ENCODE peak calls at places on chromosomes 2 and 18, in seven cellular contexts. R is MM.1S, I is thoracic aorta, U is colonic mucosa, C is H9, N is cardiac muscle cell, F is HCT116. G is an unnamed sample.

GRCh38 chr2:138475394-138475793 is 26.2 kb upstream of the SPOPL start:
- DNase-seq in C (no peak), R (no peak), U (no peak), I (no peak), N (no peak), F (no peak), G (no peak)

GRCh38 chr18:69408522-69408921 is 7.8 kb downstream of the DOK6 start:
- DNase-seq in U (no peak), F (no peak), I (no peak), C (no peak), R (no peak), N (no peak), G (no peak)

GRCh38 chr2:88117976-88118375 is 9.9 kb downstream of the FABP1 start:
- DNase-seq in R (no peak), F (no peak), I (no peak), N (no peak), U (no peak), C (no peak), G (no peak)

GRCh38 chr2:122754561-122754960 is 999.1 kb downstream of the TSN start:
- DNase-seq in R (no peak), N (peak; percentile 52), F (no peak), U (no peak), C (no peak), I (no peak), G (no peak)

GRCh38 chr18:46820863-46821262 is 64.0 kb upstream of the ST8SIA5 start:
- DNase-seq in I (no peak), C (no peak), R (no peak), U (no peak), N (no peak), F (no peak), G (no peak)

GRCh38 chr2:154698238-154698788 is at the start of gene KCNJ3:
- DNase-seq in I (no peak), N (no peak), F (no peak), U (no peak), R (no peak), C (peak; percentile 31), G (peak; percentile 24)

GRCh38 chr2:236938126-236938525 is 147.6 kb upstream of the COPS8 start:
- DNase-seq in C (no peak), F (no peak), I (no peak), R (no peak), U (peak; percentile 18), N (no peak), G (no peak)

GRCh38 chr2:98727369-98727749 is 3.6 kb downstream of the MGAT4A start:
- DNase-seq in F (no peak), R (no peak), C (no peak), U (peak; percentile 51), N (no peak), I (no peak), G (no peak)

GRCh38 chr2:6249557-6249956 is 557.4 kb downstream of the SOX11 start:
- DNase-seq in I (no peak), R (no peak), F (no peak), U (no peak), N (no peak), C (no peak), G (no peak)

GRCh38 chr2:29033172-29033571 is 41.2 kb downstream of the PCARE start:
- DNase-seq in N (peak; percentile 46), F (no peak), C (peak; percentile 57), U (no peak), R (no peak), I (no peak), G (no peak)

GRCh38 chr2:202821538-202822160 is 49.9 kb downstream of the ICA1L start:
- DNase-seq in C (no peak), I (no peak), N (no peak), R (no peak), U (no peak), F (no peak), G (no peak)

GRCh38 chr18:10269226-10269625 is 185.2 kb upstream of the APCDD1 start:
- DNase-seq in F (no peak), I (no peak), C (no peak), U (no peak), N (no peak), R (no peak), G (no peak)

GRCh38 chr2:188248513-188248912 is 43.2 kb upstream of the GULP1 start:
- DNase-seq in C (no peak), F (no peak), U (no peak), I (no peak), N (no peak), R (no peak), G (no peak)

GRCh38 chr18:48077291-48077690 is 146.8 kb upstream of the SMAD2 start:
- DNase-seq in U (peak; percentile 59), I (no peak), F (no peak), N (no peak), R (no peak), C (no peak), G (peak; percentile 39)

GRCh38 chr2:223995569-223995968 is 38.3 kb downstream of the MRPL44 start:
- DNase-seq in N (peak; percentile 62), R (no peak), C (no peak), U (no peak), F (peak; percentile 56), I (no peak), G (no peak)

GRCh38 chr2:885230-886071 is 65.2 kb upstream of the SNTG2 start:
- DNase-seq in F (no peak), N (no peak), I (no peak), U (peak; percentile 11), C (peak; percentile 21), R (no peak), G (no peak)

GRCh38 chr2:888906-889566 is 61.6 kb upstream of the SNTG2 start:
- DNase-seq in I (no peak), N (no peak), C (peak; percentile 20), F (no peak), R (no peak), U (no peak), G (no peak)

GRCh38 chr2:886072-887022 is 64.3 kb upstream of the SNTG2 start:
- DNase-seq in U (peak; percentile 13), C (peak; percentile 28), I (no peak), R (no peak), F (no peak), N (no peak), G (no peak)

GRCh38 chr2:888211-888801 is 62.3 kb upstream of the SNTG2 start:
- DNase-seq in F (no peak), C (peak; percentile 17), I (no peak), U (no peak), R (no peak), N (no peak), G (no peak)

DNA sequence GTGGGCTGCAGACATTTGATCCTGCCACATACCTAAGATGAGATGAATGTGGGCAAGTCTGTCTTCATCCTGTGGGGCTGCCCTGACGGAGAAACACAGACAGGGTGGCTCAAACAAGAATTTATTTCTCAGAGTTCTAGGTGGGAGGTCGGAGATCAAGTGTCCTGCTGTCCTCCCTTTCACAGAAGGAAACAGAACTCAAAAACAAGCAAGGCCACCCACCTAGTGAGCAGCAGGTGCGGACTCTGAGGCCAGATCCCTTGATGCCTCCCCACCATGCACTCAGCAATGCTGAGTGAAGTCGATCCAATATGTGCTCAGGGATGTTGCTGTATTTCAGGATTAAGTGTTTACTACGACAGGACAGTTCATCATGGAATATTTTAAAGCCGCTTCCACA is 63.0 kb upstream of the SNTG2 start:
- DNase-seq in I (no peak), C (peak; percentile 23), R (no peak), N (no peak), U (no peak), F (no peak), G (no peak)
- H3K27ac ChIP-seq in I (no peak overlapping the region), C (no peak overlapping the region), R (no peak overlapping the region), N (no peak overlapping the region), U (no peak overlapping the region), F (no peak overlapping the region), G (no peak overlapping the region)

GRCh38 chr2:218897394-218898108 is 16.9 kb downstream of the WNT10A start:
- DNase-seq in C (peak; percentile 42), N (no peak), F (no peak), U (no peak), R (peak; percentile 27), I (no peak), G (no peak)

GRCh38 chr2:218899147-218899546 is 18.5 kb downstream of the WNT10A start:
- DNase-seq in R (no peak), F (no peak), U (no peak), N (no peak), I (no peak), C (peak; percentile 35), G (no peak)

GRCh38 chr2:218898109-218898878 is 17.6 kb downstream of the WNT10A start:
- DNase-seq in F (no peak), R (peak; percentile 77), U (peak; percentile 75), I (no peak), N (peak; percentile 56), C (peak; percentile 91), G (peak; percentile 39)

GRCh38 chr2:218904176-218904575 is 23.5 kb downstream of the WNT10A start:
- DNase-seq in I (no peak), F (no peak), U (no peak), N (no peak), C (no peak), R (no peak), G (no peak)

DNA sequence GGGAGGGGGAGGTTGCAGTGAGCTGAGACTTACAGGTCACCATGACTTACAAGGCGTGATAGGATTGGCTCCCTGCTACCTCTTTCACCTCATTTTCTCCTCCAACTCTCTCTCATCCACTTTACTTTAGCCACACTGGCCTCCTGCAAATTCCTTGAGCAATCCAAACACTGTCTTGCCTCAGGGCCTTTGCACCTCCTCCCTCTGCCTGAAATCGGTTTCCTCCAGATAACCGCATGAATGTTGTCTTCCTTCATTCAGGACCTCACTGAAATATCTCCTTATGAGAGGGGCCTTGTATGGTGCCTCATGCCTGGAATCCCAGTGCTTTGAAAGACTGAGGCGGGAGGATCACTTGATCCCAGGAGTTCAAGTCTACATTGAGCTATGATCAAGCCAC is 21.8 kb downstream of the WNT10A start:
- DNase-seq in R (no peak), I (no peak), U (no peak), F (no peak), C (no peak), N (no peak), G (no peak)
- H3K27me3 ChIP-seq in R (no peaks in the 10 kb centered on the region), I (peaks cover 17% of the 10 kb centered on the region), U (peaks cover 21% of the 10 kb centered on the region), F (no peaks in the 10 kb centered on the region), C (peaks cover 37% of the 10 kb centered on the region), N (peaks cover 100% of the 10 kb centered on the region), G (peaks cover 5% of the 10 kb centered on the region)

GRCh38 chr18:79733135-79733609 is 53.6 kb downstream of the CTDP1 start:
- DNase-seq in U (no peak), F (no peak), I (no peak), R (no peak), C (no peak), N (no peak), G (no peak)

GRCh38 chr18:79735071-79735980 is 55.7 kb downstream of the CTDP1 start:
- DNase-seq in R (no peak), N (no peak), C (no peak), I (no peak), U (no peak), F (no peak), G (no peak)

GRCh38 chr18:79733996-79734770 is 54.6 kb downstream of the CTDP1 start:
- DNase-seq in F (no peak), R (no peak), I (no peak), C (no peak), U (no peak), N (no peak), G (no peak)

GRCh38 chr18:79730804-79731203 is 51.2 kb downstream of the CTDP1 start:
- DNase-seq in C (no peak), U (no peak), I (no peak), R (no peak), N (no peak), F (no peak), G (no peak)

GRCh38 chr18:79732721-79733025 is 53.1 kb downstream of the CTDP1 start:
- DNase-seq in N (peak; percentile 3), R (no peak), I (no peak), F (no peak), C (no peak), U (no peak), G (no peak)
- H3K9me3 ChIP-seq in N (no peaks in the 10 kb centered on the region), R (no peaks in the 10 kb centered on the region), I (peaks cover 33% of the 10 kb centered on the region), F (peaks cover 15% of the 10 kb centered on the region), C (peaks cover 11% of the 10 kb centered on the region), U (no peaks in the 10 kb centered on the region), G (peaks cover 9% of the 10 kb centered on the region)

GRCh38 chr2:181810823-181811695 is 80.5 kb upstream of the ITPRID2 start:
- DNase-seq in C (no peak), R (no peak), F (peak; percentile 98), U (peak; percentile 63), I (no peak), N (peak; percentile 82), G (peak; percentile 86)
- H3K27ac ChIP-seq in C (no peak overlapping the region), R (no peak overlapping the region), F (peak overlapping the region; percentile 98), U (peak overlapping the region; percentile 60), I (peak overlapping the region; percentile 46), N (no peak overlapping the region), G (peak overlapping the region; percentile 74)